ENCODE peak calls at places on chromosomes 3 and 15, in five cellular contexts. C, Q, B, I and E are unnamed samples.
A peak's percentile ranks its signal among the peaks of the same experiment; 100 is the strongest.

GRCh38 chr3:195900426-195901355 is 7.7 kb downstream of the TNK2 start:
- DNase-seq in C (no peak), Q (no peak), B (no peak), I (peak; percentile 99), E (no peak)

GRCh38 chr3:11312139-11312538 is 39.9 kb downstream of the ATG7 start:
- DNase-seq in C (no peak), Q (no peak), B (no peak), I (no peak), E (no peak)

GRCh38 chr3:110178965-110179364 is 841.6 kb upstream of the DPPA4 start:
- DNase-seq in C (no peak), Q (no peak), B (no peak), I (no peak), E (no peak)

GRCh38 chr3:197734667-197735318 is 1.9 kb downstream of the RUBCN start:
- DNase-seq in C (no peak), Q (no peak), B (no peak), I (no peak), E (no peak)

GRCh38 chr3:65927576-65927975 is 111.1 kb downstream of the MAGI1 start:
- DNase-seq in C (no peak), Q (no peak), B (no peak), I (peak; percentile 81), E (no peak)

GRCh38 chr3:181298421-181298820 is 308.9 kb upstream of the DNAJC19 start:
- DNase-seq in C (no peak), Q (no peak), B (no peak), I (peak; percentile 51), E (no peak)

GRCh38 chr15:101266034-101266433 is 11.3 kb downstream of the SELENOS start:
- DNase-seq in C (no peak), Q (peak; percentile 93), B (no peak), I (no peak), E (no peak)

GRCh38 chr3:171556133-171556532 is 95.9 kb upstream of the TNIK start:
- DNase-seq in C (no peak), Q (no peak), B (peak; percentile 38), I (no peak), E (no peak)

GRCh38 chr3:168973206-168973605 is 690.3 kb downstream of the MECOM start:
- DNase-seq in C (no peak), Q (no peak), B (no peak), I (no peak), E (no peak)

GRCh38 chr15:73994419-73994883 is at the start of gene PML:
- DNase-seq in C (peak; percentile 98), Q (peak; percentile 98), B (peak; percentile 94), I (peak; percentile 94), E (peak; percentile 98)

GRCh38 chr3:129962600-129962999 is 11.9 kb upstream of the TRH start:
- DNase-seq in C (no peak), Q (no peak), B (no peak), I (no peak), E (no peak)

GRCh38 chr15:78804391-78804792 is 6.9 kb downstream of the ADAMTS7 start:
- DNase-seq in C (no peak), Q (no peak), B (no peak), I (no peak), E (no peak)

GRCh38 chr3:97778152-97778551 is 13.6 kb downstream of the ARL6 start:
- DNase-seq in C (no peak), Q (no peak), B (no peak), I (no peak), E (no peak)

GRCh38 chr3:28980631-28981030 is 300.2 kb upstream of the RBMS3 start:
- DNase-seq in C (no peak), Q (no peak), B (no peak), I (peak; percentile 14), E (no peak)

GRCh38 chr3:38646630-38647029 is 2.9 kb downstream of the SCN5A start:
- DNase-seq in C (no peak), Q (no peak), B (peak; percentile 61), I (no peak), E (peak; percentile 52)

GRCh38 chr15:71440479-71441071 is 325.3 kb downstream of the THSD4 start:
- DNase-seq in C (no peak), Q (no peak), B (peak; percentile 12), I (peak; percentile 47), E (no peak)

GRCh38 chr3:195200010-195200822 is 70.7 kb downstream of the XXYLT1 start:
- DNase-seq in C (no peak), Q (no peak), B (no peak), I (no peak), E (no peak)

GRCh38 chr3:144677118-144677517 is 705.5 kb downstream of the DIPK2A start:
- DNase-seq in C (no peak), Q (no peak), B (no peak), I (no peak), E (no peak)

GRCh38 chr15:73941871-73942635 is 15.8 kb downstream of the LOXL1 start:
- DNase-seq in C (no peak), Q (no peak), B (no peak), I (no peak), E (no peak)

GRCh38 chr3:33131328-33132018 is 17.7 kb downstream of the CRTAP start:
- DNase-seq in C (peak; percentile 46), Q (peak; percentile 61), B (peak; percentile 75), I (peak; percentile 52), E (no peak)

DNA sequence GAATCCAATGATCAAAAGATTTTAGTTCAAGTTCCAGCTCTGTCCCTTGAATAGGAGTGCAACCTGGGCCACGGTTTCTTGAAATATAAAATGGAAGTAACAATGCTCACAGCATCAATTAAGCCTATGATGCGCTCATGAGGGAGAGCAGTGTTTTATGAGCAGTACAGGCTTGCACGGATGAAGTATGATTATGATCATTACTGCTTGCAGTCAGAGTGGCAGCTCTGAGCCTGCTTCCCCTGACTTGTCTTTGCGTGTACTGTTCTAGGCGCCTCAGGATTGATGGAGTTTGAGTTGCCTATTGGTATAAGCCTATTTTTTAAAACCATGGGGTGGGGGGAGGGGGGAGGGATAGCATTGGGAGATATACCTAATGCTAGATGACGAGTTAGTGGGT is 37.0 kb downstream of the ITGB5 start:
- DNase-seq in C (no peak), Q (no peak), B (no peak), I (no peak), E (no peak)
- H3K27ac ChIP-seq in C (no peak overlapping the region), Q (no peak overlapping the region), B (no peak overlapping the region), I (no peak overlapping the region), E (peak overlapping the region; percentile 61)

GRCh38 chr3:14876942-14877341 is 58.2 kb downstream of the FGD5 start:
- DNase-seq in C (no peak), Q (no peak), B (no peak), I (no peak), E (peak; percentile 84)
- H3K27ac ChIP-seq in C (no peak overlapping the region), Q (no peak overlapping the region), B (no peak overlapping the region), I (no peak overlapping the region), E (peak overlapping the region; percentile 65)

DNA sequence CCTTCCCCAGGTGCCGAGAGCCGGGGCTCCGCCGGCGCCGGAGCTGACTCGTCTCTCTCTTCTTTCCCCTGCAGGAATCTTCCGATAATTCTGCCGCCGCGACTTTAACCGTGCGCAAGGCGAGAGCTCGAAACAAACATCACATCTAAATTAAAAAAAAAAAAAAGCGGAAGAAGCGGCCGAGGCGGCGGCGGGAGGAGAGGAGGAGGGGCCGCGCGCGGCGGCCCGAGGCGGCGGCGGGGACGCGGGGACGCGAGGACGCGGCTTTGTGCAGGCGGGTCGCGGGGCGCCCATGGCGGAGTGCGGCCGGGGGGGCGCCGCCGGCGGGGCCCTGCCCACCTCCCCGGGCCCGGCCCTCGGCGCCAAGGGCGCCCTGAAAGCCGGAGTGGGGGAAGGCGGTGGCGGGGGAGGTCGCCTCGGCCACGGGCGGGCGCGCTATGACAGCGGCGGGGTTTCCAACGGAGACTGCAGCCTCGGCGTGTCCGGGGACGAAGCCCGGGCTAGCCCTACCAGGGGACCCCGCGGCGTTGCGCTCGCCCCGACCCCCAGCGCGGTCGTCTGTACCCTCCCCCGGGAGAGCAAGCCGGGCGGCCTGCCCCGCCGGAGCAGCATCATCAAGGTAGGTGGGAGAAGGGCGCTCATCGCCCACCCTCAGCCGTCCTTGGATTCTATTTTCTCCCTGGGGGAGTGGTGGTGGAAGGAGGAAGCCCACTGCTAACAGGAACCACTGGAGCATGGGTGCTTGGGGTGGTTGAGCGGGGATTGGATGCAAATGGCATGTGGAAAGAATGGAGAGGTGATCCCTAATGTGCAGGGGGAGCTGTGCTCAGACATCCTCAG is at the start of gene PLCL2:
- DNase-seq in C (peak; percentile 63), Q (no peak), B (peak; percentile 57), I (peak; percentile 9), E (no peak)
- H3K27ac ChIP-seq in C (peak within 1 kb of the TSS; percentile 82), Q (peak within 1 kb of the TSS; percentile 67), B (no peak within 1 kb of the TSS), I (no peak within 1 kb of the TSS), E (peak within 1 kb of the TSS; percentile 91)

DNA sequence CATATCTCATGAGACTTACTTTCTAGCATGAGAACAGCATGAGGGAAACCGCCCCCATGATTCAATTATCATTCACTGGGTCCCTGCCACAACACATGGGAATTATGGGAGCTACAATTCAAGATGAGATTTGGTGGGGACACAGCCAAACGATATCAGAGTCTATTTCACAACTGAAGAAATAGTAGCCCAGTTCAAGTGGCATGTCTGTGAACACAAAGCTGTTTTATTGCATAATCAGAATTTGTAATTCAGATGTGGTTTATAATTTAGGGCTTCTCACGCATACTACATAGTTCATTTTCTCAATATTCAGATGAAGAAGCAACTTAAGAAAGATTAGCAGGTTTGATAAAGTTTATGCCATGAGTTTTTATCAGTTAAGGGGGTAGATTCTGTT is 1188.0 kb upstream of the ALCAM start:
- DNase-seq in C (no peak), Q (no peak), B (no peak), I (no peak), E (no peak)
- H3K27ac ChIP-seq in C (no peak overlapping the region), Q (no peak overlapping the region), B (no peak overlapping the region), I (no peak overlapping the region), E (no peak overlapping the region)

DNA sequence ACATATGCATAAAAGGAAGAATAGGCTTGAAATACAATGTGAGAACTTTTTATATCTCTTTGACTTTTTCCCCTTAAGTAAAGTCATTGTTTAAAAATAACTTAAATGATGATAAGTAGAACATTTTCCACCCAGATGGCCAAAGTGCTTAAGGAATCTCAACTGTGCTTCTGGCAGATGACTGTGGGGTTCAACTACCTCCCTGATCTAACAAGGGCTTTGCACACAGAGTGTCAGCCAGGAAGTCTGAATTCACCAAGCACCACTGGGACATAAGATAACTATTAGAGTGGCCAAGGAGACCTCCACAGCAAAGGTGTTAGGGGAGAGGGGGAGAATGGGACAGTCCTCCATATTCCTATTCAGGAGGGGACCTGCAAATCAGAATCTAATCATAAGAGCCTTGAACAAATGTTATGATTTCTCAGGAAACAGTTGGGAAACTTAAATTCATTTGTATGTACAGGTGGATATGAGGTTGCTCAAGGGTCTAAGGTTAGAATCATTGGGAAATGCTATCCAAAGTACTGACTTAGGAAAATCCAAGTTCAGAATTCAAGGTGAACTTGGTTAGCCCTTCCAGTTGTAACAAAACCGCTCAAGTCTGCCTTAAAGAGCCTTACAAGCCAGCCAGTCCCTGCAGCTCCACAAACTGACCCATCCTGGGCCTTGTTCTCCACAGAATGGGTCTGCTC is at the start of gene FETUB:
- DNase-seq in C (no peak), Q (no peak), B (no peak), I (no peak), E (no peak)
- H3K27ac ChIP-seq in C (no peak within 1 kb of the TSS), Q (no peak within 1 kb of the TSS), B (no peak within 1 kb of the TSS), I (peak within 1 kb of the TSS; percentile 53), E (peak within 1 kb of the TSS; percentile 63)